ENCODE peak calls at places on chromosomes 4 and X, in seven cellular contexts. P is stomach, U is sigmoid colon, G is esophagus muscularis mucosa, A is suprapubic skin, W is tibial nerve, K is adrenal gland. M is an unnamed sample.
A peak's percentile ranks its signal among the peaks of the same experiment; 100 is the strongest.

GRCh38 chr4:156734965-156735895 is 236.4 kb downstream of the PDGFC start:
- DNase-seq in P (no peak), U (no peak), G (no peak), A (no peak), W (no peak), K (no peak), M (no peak)

GRCh38 chrX:118088084-118088483 is 28.5 kb downstream of the KLHL13 start:
- DNase-seq in P (no peak), U (no peak), G (no peak), A (no peak), W (no peak), K (no peak), M (no peak)

GRCh38 chr4:169611157-169611556 is 1.2 kb downstream of the NEK1 start:
- DNase-seq in P (no peak), U (no peak), G (no peak), A (no peak), W (no peak), K (no peak), M (no peak)

GRCh38 chrX:151762802-151763201 is 28.3 kb downstream of the CNGA2 start:
- DNase-seq in P (no peak), U (no peak), G (no peak), A (no peak), W (no peak), K (no peak), M (no peak)

GRCh38 chr4:152045397-152045780 is 284.6 kb upstream of the GATB start:
- DNase-seq in P (no peak), U (no peak), G (peak; percentile 42), A (no peak), W (no peak), K (no peak), M (no peak)

GRCh38 chr4:113604955-113605354 is 156.6 kb downstream of the CAMK2D start:
- DNase-seq in P (no peak), U (no peak), G (no peak), A (no peak), W (no peak), K (no peak), M (no peak)

GRCh38 chrX:115229337-115229991 is 4.4 kb downstream of the LRCH2 start:
- DNase-seq in P (no peak), U (no peak), G (no peak), A (no peak), W (no peak), K (no peak), M (no peak)

GRCh38 chr4:151921371-151921770 is 160.6 kb upstream of the GATB start:
- DNase-seq in P (no peak), U (no peak), G (no peak), A (no peak), W (no peak), K (no peak), M (no peak)

GRCh38 chrX:30939928-30940327 is 50.9 kb upstream of the TAB3 start:
- DNase-seq in P (no peak), U (no peak), G (no peak), A (no peak), W (no peak), K (no peak), M (no peak)

GRCh38 chrX:19746919-19747671 is 140.3 kb downstream of the SH3KBP1 start:
- DNase-seq in P (no peak), U (no peak), G (no peak), A (no peak), W (no peak), K (no peak), M (no peak)

GRCh38 chr4:112552668-112553067 is 36.7 kb upstream of the NEUROG2 start:
- DNase-seq in P (no peak), U (no peak), G (no peak), A (no peak), W (no peak), K (no peak), M (no peak)

GRCh38 chr4:1982124-1983052 is 26.4 kb downstream of the NELFA start:
- DNase-seq in P (no peak), U (no peak), G (no peak), A (no peak), W (no peak), K (no peak), M (peak; percentile 41)

GRCh38 chr4:146488495-146489174 is 33.1 kb downstream of the SLC10A7 start:
- DNase-seq in P (no peak), U (no peak), G (no peak), A (no peak), W (no peak), K (no peak), M (no peak)

GRCh38 chr4:132108784-132109183 is 1040.3 kb upstream of the PCDH10 start:
- DNase-seq in P (no peak), U (no peak), G (no peak), A (no peak), W (no peak), K (no peak), M (no peak)

GRCh38 chr4:112005027-112005426 is 140.2 kb upstream of the FAM241A start:
- DNase-seq in P (no peak), U (no peak), G (no peak), A (no peak), W (no peak), K (no peak), M (no peak)

GRCh38 chrX:42755820-42756219 is 22.1 kb downstream of the PPP1R2C start:
- DNase-seq in P (no peak), U (peak; percentile 66), G (no peak), A (peak; percentile 63), W (peak; percentile 21), K (peak; percentile 22), M (no peak)

GRCh38 chr4:37188100-37188499 is 56.4 kb upstream of the NWD2 start:
- DNase-seq in P (no peak), U (no peak), G (no peak), A (no peak), W (no peak), K (no peak), M (no peak)

GRCh38 chr4:53196872-53197759 is 168.7 kb downstream of the SCFD2 start:
- DNase-seq in P (no peak), U (no peak), G (no peak), A (no peak), W (no peak), K (no peak), M (no peak)

GRCh38 chrX:9611436-9612145 is 146.7 kb downstream of the TBL1X start:
- DNase-seq in P (no peak), U (no peak), G (no peak), A (no peak), W (no peak), K (no peak), M (no peak)

GRCh38 chr4:51858605-51859211 is 15.8 kb downstream of the DCUN1D4 start:
- DNase-seq in P (no peak), U (no peak), G (peak; percentile 29), A (no peak), W (no peak), K (no peak), M (no peak)

GRCh38 chrX:46298821-46299220 is 246.4 kb downstream of the ZNF674 start:
- DNase-seq in P (no peak), U (no peak), G (no peak), A (no peak), W (no peak), K (no peak), M (no peak)

GRCh38 chr4:28555851-28556250 is 1695.2 kb downstream of the STIM2 start:
- DNase-seq in P (no peak), U (no peak), G (no peak), A (no peak), W (no peak), K (no peak), M (no peak)
- H3K9me3 ChIP-seq in P (no peaks in the 10 kb centered on the region), U (no peaks in the 10 kb centered on the region), G (no peaks in the 10 kb centered on the region), A (peaks cover 2% of the 10 kb centered on the region), W (no peaks in the 10 kb centered on the region), K (no peaks in the 10 kb centered on the region), M (no peaks in the 10 kb centered on the region)

DNA sequence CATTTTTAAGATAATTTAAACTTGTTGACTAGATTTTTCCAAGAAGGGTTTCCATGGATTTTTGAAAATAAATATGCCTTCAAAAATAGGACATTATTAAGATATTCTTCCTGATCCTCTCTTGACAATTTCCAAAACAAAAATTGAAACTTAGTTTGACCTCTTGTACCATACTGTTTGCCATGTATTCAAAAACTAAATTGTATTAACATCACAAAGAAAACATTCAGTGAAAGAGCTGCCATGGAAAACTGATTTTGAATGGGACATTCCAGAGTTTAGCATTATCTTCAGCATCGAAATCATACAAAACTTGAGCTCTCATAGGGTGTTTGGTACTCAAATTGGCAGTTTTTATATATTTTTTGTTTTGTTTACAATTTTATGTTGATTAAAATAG is 68.0 kb upstream of the HPGD start:
- DNase-seq in P (no peak), U (no peak), G (no peak), A (no peak), W (no peak), K (no peak), M (no peak)
- TF ChIP-seq POLR2A in P (no peak), U (no peak), G (no peak), A (no peak), W (no peak), K (no peak), M (no peak)

GRCh38 chr4:188918787-188919186 is 779.5 kb downstream of the TRIML1 start:
- DNase-seq in P (no peak), U (no peak), G (no peak), A (no peak), W (no peak), K (no peak), M (no peak)
- H3K9me3 ChIP-seq in P (no peaks in the 10 kb centered on the region), U (no peaks in the 10 kb centered on the region), G (no peaks in the 10 kb centered on the region), A (peaks cover 3% of the 10 kb centered on the region), W (no peaks in the 10 kb centered on the region), K (no peaks in the 10 kb centered on the region), M (peaks cover 15% of the 10 kb centered on the region)

GRCh38 chrX:95351089-95351488 is 1333.6 kb upstream of the DIAPH2 start:
- DNase-seq in P (no peak), U (no peak), G (no peak), A (no peak), W (no peak), K (no peak), M (no peak)

DNA sequence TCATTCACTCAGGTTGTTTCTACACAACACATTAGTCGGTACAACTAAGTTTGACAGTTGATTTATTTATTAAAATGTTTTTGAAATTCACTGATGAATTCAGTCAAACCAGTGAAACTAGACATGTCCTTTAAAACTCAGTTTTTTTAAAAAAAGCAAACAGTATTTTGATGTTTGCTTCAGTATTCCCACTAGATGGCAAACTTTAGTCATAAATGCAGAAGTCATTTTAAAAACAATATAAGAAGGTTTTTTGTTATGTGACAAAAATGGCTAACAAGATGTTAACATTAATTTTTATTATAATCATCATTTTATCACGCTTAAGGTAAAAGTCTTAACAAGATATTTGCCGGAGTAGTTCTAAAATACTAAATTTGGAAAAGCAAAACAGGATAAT is 1337.8 kb upstream of the DIAPH2 start:
- DNase-seq in P (no peak), U (no peak), G (no peak), A (no peak), W (no peak), K (no peak), M (no peak)
- TF ChIP-seq POLR2A in P (no peak), U (no peak), G (no peak), A (no peak), W (no peak), K (no peak), M (no peak)

GRCh38 chr4:97330915-97331314 is 812.4 kb downstream of the STPG2 start:
- DNase-seq in P (no peak), U (no peak), G (no peak), A (no peak), W (no peak), K (no peak), M (no peak)
- H3K9me3 ChIP-seq in P (no peaks in the 10 kb centered on the region), U (peaks cover 4% of the 10 kb centered on the region), G (no peaks in the 10 kb centered on the region), A (no peaks in the 10 kb centered on the region), W (no peaks in the 10 kb centered on the region), K (no peaks in the 10 kb centered on the region), M (no peaks in the 10 kb centered on the region)